ENCODE peak calls at places on chromosome 14, in six cellular contexts. A, O, M, D, R and S are unnamed samples.

GRCh38 chr14:100832311-100832960 is 6.5 kb downstream of the MEG3 start:
- DNase-seq in A (peak), O (no peak), M (no peak), D (peak), R (no peak), S (no peak)

GRCh38 chr14:105063041-105063440 is 2.2 kb downstream of the GPR132 start:
- DNase-seq in A (no peak), O (no peak), M (no peak), D (no peak), R (no peak), S (no peak)

GRCh38 chr14:70047598-70048312 is 141.0 kb downstream of the SLC8A3 start:
- DNase-seq in A (no peak), O (no peak), M (peak), D (no peak), R (no peak), S (no peak)

GRCh38 chr14:102095871-102096568 is 9.2 kb upstream of the HSP90AA1 start:
- DNase-seq in A (peak), O (no peak), M (no peak), D (no peak), R (peak), S (no peak)

GRCh38 chr14:67357583-67358354 is 1.8 kb downstream of the ATP6V1D start:
- DNase-seq in A (peak), O (peak), M (no peak), D (no peak), R (no peak), S (no peak)

GRCh38 chr14:104938960-104939359 is 14.3 kb downstream of the PLD4 start:
- DNase-seq in A (no peak), O (no peak), M (no peak), D (no peak), R (no peak), S (no peak)

GRCh38 chr14:50846171-50846880 is 15.4 kb upstream of the NIN start:
- DNase-seq in A (no peak), O (peak), M (peak), D (no peak), R (no peak), S (no peak)

GRCh38 chr14:65277027-65277426 is 135.5 kb upstream of the FUT8 start:
- DNase-seq in A (peak), O (peak), M (peak), D (no peak), R (no peak), S (no peak)

DNA sequence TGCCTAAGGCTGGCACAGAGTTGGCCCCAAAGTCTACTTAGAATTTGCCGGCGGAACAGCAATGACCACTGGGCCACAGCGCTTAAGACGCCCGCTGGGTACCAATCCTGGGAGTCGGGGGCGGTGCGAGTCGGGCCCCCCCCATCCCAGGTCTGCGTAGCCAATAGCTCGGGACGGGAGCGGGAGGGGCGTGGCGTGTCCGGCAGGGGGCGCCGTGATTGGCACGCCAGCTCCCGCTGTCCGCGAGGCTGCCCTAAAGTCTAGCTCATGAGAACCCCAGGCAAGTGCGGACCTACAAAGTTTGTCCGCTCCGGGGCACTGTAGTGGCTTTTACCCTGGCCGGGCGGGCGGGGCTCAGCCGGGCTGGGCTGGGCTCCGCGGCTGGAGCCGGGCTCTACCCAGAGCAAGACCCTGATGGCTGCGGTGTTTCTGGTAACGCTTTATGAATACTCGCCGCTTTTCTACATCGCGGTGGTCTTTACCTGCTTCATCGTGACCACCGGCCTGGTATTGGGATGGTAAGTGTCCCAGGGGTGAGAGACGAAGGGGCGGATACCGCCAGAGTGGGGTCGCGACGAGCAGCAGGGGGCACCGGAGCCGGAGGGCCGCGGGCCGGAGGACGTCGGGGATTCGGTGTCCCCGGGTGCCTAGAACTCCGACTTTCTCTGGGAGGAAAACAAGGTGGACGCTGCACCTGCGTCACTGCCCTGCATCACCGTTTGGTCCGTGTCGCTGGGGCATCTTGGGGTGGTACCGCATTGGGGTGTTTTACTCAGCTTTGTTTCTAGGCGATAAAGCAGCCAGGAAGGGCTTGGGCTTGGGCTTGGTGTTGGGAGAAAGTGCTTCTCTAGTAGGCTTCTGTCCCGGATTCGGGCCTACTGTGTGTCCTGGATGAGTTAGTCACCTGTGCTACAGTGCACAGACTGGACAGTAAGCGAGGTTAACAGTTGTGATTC is at the start of gene CGRRF1:
- DNase-seq in A (peak), O (peak), M (peak), D (peak), R (peak), S (peak)
- H3K18ac ChIP-seq in A (peak), O (peak), M (peak), D (peak), R (peak), S (peak)

GRCh38 chr14:49769581-49770211 is 1.7 kb downstream of the KLHDC2 start:
- DNase-seq in A (no peak), O (no peak), M (no peak), D (no peak), R (no peak), S (no peak)

GRCh38 chr14:49766839-49767238 is 1.1 kb upstream of the KLHDC2 start:
- DNase-seq in A (peak), O (no peak), M (no peak), D (peak), R (no peak), S (no peak)

GRCh38 chr14:49769171-49769570 is 1.2 kb downstream of the KLHDC2 start:
- DNase-seq in A (no peak), O (peak), M (peak), D (no peak), R (no peak), S (no peak)

GRCh38 chr14:49767473-49768300 is at the start of gene KLHDC2:
- DNase-seq in A (peak), O (peak), M (peak), D (peak), R (peak), S (peak)

DNA sequence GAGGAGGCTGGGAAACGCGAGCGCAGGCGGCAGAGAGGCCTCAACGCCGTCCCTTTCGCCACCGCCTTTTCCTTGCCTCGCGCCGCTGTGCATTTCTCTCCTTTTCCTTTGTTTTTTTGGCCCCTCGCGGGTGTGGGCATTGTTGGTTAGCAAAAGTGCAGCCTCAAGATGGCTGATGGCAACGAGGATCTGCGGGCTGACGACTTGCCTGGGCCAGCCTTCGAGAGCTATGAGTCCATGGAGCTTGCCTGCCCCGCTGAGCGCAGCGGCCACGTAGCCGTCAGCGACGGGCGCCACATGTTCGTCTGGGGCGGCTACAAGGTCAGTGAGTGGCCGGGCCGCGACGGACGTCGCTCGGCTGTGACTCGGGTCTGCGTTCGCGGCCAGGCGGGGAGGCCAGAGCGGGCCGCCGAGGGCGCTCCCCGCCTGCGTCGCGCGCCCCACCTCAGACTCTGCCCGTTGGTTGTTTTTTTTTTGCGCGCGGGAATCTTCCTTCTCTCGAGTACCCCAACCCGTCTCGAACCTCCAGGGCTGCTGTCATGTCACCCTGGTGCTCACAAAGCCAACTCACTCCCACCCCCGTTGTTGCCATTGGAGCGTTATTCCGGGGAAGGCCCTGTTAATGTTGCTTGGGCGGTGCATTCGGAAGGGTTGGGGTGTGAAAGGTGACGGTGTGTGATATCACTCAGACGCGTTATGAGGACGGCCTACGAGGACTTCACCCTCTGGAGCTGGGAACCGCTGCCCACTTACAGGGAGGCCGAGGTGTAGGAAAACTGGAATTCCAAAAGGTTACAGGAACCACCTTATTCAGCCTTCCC is 558 bp downstream of the KLHDC2 start:
- DNase-seq in A (peak), O (peak), M (peak), D (peak), R (peak), S (peak)
- H2BK5ac ChIP-seq in A (peak), O (peak), M (peak), D (peak), R (peak), S (peak)

DNA sequence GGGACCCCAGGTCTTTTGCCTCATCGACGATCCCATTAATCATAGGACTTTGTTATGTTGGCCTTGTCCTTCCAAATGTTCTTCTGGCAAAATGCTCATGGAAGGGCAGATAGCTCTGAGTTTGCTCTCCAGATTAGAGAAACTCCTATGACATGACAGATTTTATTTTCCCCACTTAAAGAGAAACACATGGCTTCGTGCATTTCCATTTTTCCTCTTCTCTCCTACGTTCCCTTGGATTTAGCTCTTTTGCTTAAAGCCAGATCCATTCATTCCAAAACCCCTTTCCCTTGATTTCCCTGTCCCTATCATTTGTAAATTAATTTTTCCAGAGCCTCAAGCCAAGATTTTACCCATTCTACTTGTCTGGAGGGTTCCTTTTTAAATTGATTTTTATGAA is 2.9 kb downstream of the PRIMA1 start:
- DNase-seq in A (no peak), O (no peak), M (no peak), D (no peak), R (no peak), S (no peak)
- H3K27ac ChIP-seq in A (no peak), O (no peak), M (no peak), D (no peak), R (no peak), S (no peak)

GRCh38 chr14:38254565-38255407 is 1.1 kb downstream of the CLEC14A start:
- DNase-seq in A (peak), O (no peak), M (no peak), D (no peak), R (peak), S (no peak)

GRCh38 chr14:38257500-38257899 is 1.6 kb upstream of the CLEC14A start:
- DNase-seq in A (no peak), O (peak), M (peak), D (no peak), R (no peak), S (no peak)

GRCh38 chr14:38255408-38255672 is 553 bp downstream of the CLEC14A start:
- DNase-seq in A (no peak), O (no peak), M (no peak), D (no peak), R (peak), S (no peak)

GRCh38 chr14:38256358-38256840 is 506 bp upstream of the CLEC14A start:
- DNase-seq in A (peak), O (peak), M (no peak), D (no peak), R (no peak), S (no peak)

DNA sequence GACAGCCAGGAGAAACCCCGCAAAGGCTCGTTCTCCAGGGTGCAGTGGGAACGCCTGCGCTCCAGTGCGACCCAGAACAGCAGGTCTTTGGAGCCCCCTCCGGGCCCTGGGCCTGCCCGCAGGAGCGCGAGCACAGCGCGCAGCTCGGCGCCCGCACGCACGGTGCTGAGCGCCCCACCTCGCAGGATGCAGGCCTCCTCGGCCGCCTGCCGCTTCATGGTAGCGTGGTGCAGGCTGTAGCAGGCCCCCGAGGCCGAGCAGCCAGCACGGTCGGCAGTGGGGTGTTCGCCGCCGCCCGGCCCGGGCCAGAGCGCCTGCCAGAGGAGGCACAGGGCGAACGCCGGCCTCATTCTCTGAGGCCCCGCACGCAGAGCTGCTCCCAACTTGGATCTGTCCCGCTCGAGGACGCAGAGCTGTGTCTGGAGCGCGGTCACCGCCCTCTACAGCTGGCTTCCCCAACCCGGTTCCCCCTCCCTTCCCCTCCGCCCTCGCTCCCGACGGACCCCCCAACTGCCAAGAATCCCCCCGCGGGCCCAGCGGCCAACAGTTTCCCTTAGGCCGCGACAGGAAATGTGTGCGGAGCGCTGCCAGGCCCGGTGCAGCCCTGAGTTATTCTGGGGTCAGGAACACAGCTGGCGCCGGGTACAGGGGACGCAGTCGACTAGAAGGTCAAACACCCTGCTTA is at the start of gene CLEC14A:
- DNase-seq in A (peak), O (no peak), M (no peak), D (no peak), R (peak), S (peak)
- H3K18ac ChIP-seq in A (peak), O (peak), M (no peak), D (peak), R (peak), S (no peak)

GRCh38 chr14:90704362-90705051 is 111.7 kb downstream of the TTC7B start:
- DNase-seq in A (no peak), O (peak), M (peak), D (no peak), R (no peak), S (no peak)
- H2BK5ac ChIP-seq in A (no peak), O (no peak), M (no peak), D (no peak), R (no peak), S (no peak)

GRCh38 chr14:52048132-52048531 is 20.7 kb downstream of the NID2 start:
- DNase-seq in A (no peak), O (no peak), M (no peak), D (no peak), R (no peak), S (no peak)
- H3K27ac ChIP-seq in A (no peak), O (no peak), M (no peak), D (no peak), R (no peak), S (no peak)

DNA sequence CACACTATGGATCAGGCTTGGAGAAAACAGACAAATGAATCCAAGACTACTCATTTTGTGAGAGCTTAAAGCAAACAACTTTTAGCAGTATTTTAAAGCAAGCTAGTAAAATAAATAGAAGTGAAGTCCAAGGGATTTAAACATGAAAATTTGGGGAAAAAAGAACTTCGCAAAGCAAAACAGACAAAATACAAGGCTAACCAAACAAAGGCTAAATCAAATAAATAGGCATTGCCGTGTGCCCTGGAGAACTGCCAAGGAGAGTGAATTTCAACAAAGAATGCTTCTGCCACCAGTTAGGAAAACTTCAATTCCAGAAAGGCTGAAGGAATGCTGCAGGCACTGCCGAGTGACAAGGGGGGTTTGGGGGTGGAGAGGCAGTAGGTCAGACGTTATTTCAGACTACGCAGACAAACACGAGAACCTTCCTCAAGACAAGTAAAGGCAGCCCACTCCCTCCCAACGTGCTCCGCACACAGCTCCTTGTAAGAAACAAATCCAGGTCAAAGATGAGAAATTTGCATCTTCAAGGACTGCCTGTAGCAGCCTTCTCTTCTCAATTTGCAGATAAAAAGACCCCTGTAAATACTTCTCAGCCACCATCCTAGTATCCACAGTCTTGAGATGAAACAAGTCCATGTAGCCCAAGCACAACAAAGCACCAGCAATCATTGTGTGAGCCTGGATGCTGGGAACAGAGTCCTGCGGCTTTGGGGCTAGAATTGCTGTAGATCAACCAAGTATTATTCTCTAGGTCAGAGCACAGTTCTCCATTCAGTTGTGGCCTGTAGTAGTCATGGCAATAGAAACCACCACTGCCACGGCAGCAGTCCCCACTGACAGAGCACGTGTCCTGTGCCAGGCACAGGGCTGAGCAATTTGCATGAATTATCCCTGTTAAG is 43.3 kb downstream of the EFCAB11 start:
- DNase-seq in A (peak), O (peak), M (peak), D (peak), R (peak), S (peak)
- H3K18ac ChIP-seq in A (no peak), O (peak), M (no peak), D (no peak), R (peak), S (no peak)